ENCODE peak calls at places on chromosomes 6 and 20, in nine cellular contexts. R is HCT116, E is sigmoid colon, G is heart left ventricle, W is A549, T is IMR-90, B is testis, D is K562, A is spleen. Y is an unnamed sample. For H3K4me1, the result is how much of the 10 kb centered on the place peaks cover.

GRCh38 chr6:117265425-117266266 is at the start of gene VGLL2:
- DNase-seq in E (peak), W (no peak), T (peak), R (no peak), D (no peak), A (peak), G (no peak), B (peak), Y (peak)

GRCh38 chr6:84583784-84584183 is 180.6 kb downstream of the TBX18 start:
- DNase-seq in T (peak), B (no peak), G (no peak), D (no peak), A (no peak), W (no peak), R (no peak), E (no peak), Y (no peak)

GRCh38 chr20:57573893-57574292 is 13.0 kb downstream of the PCK1 start:
- DNase-seq in D (peak), W (no peak), T (no peak), G (no peak), R (no peak), A (peak), B (no peak), E (no peak), Y (no peak)

GRCh38 chr20:52410182-52410647 is 218.6 kb upstream of the ZFP64 start:
- DNase-seq in R (no peak), D (peak), T (peak), W (no peak), E (no peak), A (no peak), B (no peak), G (no peak), Y (no peak)

GRCh38 chr6:26536571-26537159 is 1.5 kb upstream of the HMGN4 start:
- DNase-seq in E (peak), G (no peak), D (no peak), A (no peak), R (no peak), T (peak), W (peak), B (peak), Y (no peak)

GRCh38 chr6:45786243-45786795 is 229.3 kb downstream of the CLIC5 start:
- DNase-seq in R (no peak), A (no peak), G (no peak), B (no peak), D (no peak), W (no peak), T (no peak), E (no peak), Y (no peak)

GRCh38 chr20:18012901-18013300 is 44.1 kb downstream of the MGME1 start:
- DNase-seq in G (no peak), A (peak), D (no peak), T (no peak), W (no peak), R (no peak), E (no peak), B (no peak), Y (no peak)

GRCh38 chr6:47413752-47414516 is 63.7 kb upstream of the CD2AP start:
- DNase-seq in T (peak), E (no peak), R (peak), G (peak), W (peak), A (no peak), D (peak), B (peak), Y (peak)

GRCh38 chr6:26234421-26235239 is 130.4 kb upstream of the BTN3A2 start:
- DNase-seq in B (peak), R (no peak), D (peak), A (peak), G (peak), E (peak), W (peak), T (peak), Y (peak)

GRCh38 chr20:49450281-49450707 is 32.2 kb downstream of the KCNB1 start:
- DNase-seq in E (no peak), G (no peak), D (no peak), B (no peak), W (no peak), R (no peak), T (no peak), A (no peak), Y (no peak)

GRCh38 chr6:44700422-44700821 is 312.9 kb downstream of the CDC5L start:
- DNase-seq in B (no peak), E (no peak), G (no peak), R (no peak), A (no peak), D (no peak), T (no peak), W (no peak), Y (no peak)

GRCh38 chr6:140264451-140264850 is 890.0 kb upstream of the CITED2 start:
- DNase-seq in T (peak), D (no peak), G (no peak), W (no peak), B (no peak), E (no peak), R (no peak), A (no peak), Y (no peak)

GRCh38 chr6:142846459-142846831 is 98.5 kb downstream of the HIVEP2 start:
- DNase-seq in W (no peak), A (no peak), D (no peak), R (no peak), G (no peak), T (peak), B (no peak), E (no peak), Y (no peak)

GRCh38 chr6:142844065-142844755 is 100.8 kb downstream of the HIVEP2 start:
- DNase-seq in D (no peak), W (no peak), T (peak), A (no peak), G (no peak), R (no peak), E (no peak), B (no peak), Y (no peak)

GRCh38 chr6:142845143-142845571 is 99.8 kb downstream of the HIVEP2 start:
- DNase-seq in A (no peak), W (no peak), B (no peak), R (no peak), E (no peak), G (no peak), T (no peak), D (no peak), Y (no peak)

GRCh38 chr6:142846883-142847287 is 98.1 kb downstream of the HIVEP2 start:
- DNase-seq in D (no peak), T (peak), R (no peak), G (peak), E (no peak), B (no peak), W (peak), A (no peak), Y (no peak)

GRCh38 chr6:142845624-142846458 is 99.1 kb downstream of the HIVEP2 start:
- DNase-seq in R (peak), G (peak), W (peak), B (peak), T (peak), E (peak), A (peak), D (no peak), Y (peak)
- H3K4me3 ChIP-seq in R (peak), G (peak), W (peak), B (no peak), T (peak), E (peak), A (no peak), D (no peak), Y (no peak)

DNA sequence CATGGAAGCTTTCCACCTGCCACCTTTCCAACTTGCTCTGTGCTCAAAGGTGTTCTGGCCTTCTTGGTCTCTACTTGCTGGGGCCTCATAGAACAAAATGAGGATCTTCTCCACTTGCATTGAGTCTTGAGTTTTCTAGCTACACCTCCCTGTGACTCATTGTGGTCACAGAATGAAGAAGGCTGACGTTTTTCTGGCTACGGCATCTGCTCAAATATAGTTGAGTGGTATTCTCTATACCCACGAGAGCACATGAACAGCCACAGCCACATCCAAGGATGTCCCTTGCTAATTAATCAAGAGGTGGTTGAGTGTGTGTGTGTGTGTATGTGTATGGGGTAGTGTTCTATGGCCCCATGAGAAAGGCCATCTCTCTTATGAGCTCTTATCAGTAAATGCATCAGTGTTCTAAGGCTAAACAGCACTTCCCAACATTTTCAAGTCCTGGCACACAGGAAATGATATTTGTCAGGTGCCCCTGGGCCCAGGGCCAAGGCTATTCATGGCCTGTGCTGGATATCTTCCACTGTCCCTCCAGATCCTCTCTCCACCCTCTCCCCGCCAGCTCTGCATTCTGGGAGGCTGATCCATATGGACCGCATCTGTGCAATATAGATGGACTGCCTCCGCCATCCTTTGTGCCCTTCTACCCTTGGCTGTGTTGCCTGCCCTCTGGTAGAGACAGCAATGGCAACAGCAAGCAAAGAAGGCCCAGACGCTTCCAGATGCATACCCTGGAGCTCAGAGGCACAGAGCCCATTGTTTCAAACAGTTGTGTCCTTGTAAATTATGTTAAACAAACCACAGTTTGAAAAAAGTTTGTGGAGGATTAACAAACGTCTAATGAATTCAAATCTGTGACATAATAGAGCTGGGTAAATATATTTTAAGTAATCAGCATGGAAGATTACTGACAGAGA is 150.2 kb downstream of the LRFN2 start:
- DNase-seq in R (no peak), G (no peak), W (no peak), D (no peak), T (no peak), A (no peak), B (no peak), E (no peak), Y (no peak)
- H3K4me1 ChIP-seq in R (under half), G (under half), W (under half), D (under half), T (under half), A (under half), B (under half), E (under half), Y (under half)

GRCh38 chr6:29727637-29728036 is 4.4 kb downstream of the HLA-F start:
- DNase-seq in A (no peak), B (no peak), D (no peak), G (no peak), W (no peak), E (no peak), R (no peak), T (no peak), Y (no peak)

GRCh38 chr6:29724937-29725869 is 2.0 kb downstream of the HLA-F start:
- DNase-seq in E (no peak), T (no peak), W (no peak), B (no peak), G (no peak), R (no peak), D (no peak), A (no peak), Y (no peak)

GRCh38 chr6:29725981-29726380 is 2.7 kb downstream of the HLA-F start:
- DNase-seq in A (no peak), G (no peak), T (no peak), B (no peak), W (no peak), D (no peak), R (no peak), E (no peak), Y (no peak)

GRCh38 chr6:29728173-29728879 is 5.1 kb downstream of the HLA-F start:
- DNase-seq in E (no peak), A (no peak), T (no peak), D (no peak), R (no peak), G (no peak), B (no peak), W (no peak), Y (no peak)

DNA sequence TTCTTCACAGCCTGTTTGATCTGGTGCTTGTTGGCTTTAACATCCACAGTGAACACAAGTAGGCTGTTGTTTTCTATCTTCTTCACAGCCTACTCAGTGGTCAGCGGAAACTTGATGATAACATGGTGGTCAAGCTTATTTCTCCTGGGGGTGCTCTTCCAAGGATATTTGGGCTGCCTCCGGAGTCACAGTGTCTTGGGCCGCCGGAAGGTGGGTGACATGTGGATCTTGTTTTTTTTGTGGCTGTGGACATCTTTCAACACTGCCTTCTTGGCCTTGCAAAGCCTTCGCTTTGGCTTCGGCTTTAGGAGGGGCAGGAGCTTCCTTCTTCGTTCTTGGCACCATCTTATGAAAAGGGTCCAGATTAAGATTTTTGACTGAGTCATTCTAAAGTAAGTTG is 3.6 kb downstream of the HLA-F start:
- DNase-seq in W (no peak), T (no peak), A (no peak), E (no peak), D (no peak), B (no peak), G (no peak), R (no peak), Y (no peak)
- TF ChIP-seq POLR2A in W (no peak), T (no peak), A (no peak), E (no peak), D (no peak), B (no peak), G (no peak), R (no peak), Y (no peak)

DNA sequence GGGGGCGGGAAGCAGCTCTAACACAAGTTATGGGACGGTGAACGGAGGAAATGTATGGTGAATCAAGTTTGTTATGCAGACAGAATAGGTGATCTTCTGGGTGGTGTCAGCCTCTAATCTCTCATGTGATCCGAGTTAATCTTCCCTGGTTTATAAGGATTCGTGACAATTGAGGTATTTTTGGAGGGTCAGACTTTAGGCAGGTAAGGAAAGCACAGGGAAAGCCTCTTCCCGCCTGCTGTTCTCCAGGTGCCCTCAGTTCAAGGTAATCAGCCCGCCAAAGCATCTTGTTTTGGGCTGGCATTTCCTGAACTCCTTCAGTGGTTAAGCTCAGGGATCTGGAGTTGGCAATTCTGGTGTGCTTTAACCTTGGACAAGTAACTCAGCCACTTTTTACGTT is 1.2 kb downstream of the CSTF1 start:
- DNase-seq in W (no peak), G (no peak), A (no peak), E (no peak), B (no peak), D (no peak), T (no peak), R (no peak), Y (no peak)
- H3K4me3 ChIP-seq in W (peak), G (peak), A (no peak), E (peak), B (no peak), D (peak), T (peak), R (peak), Y (peak)

DNA sequence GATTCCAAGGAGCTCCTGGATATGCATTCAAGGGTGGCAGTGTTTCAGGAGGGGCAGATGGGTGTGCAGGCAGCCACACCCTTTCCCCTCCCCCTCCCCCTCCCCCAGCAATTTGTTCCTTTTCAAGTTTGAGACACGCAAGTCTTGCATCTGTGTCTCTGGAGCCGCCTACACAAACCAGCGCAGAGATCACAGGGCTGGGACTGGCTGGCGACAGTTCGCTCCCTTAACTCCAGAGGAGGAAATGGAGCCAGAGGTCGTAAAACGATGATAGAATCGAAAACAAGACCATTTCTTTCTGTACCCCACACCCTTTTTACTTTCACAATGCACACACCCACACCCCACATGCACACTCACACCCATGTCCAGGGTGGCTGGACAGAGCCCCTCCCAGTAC is 163.1 kb downstream of the LY86 start:
- DNase-seq in R (peak), A (no peak), T (no peak), E (peak), B (no peak), D (peak), G (no peak), W (no peak), Y (no peak)
- H3K4me1 ChIP-seq in R (under half), A (half or more), T (under half), E (under half), B (under half), D (under half), G (under half), W (under half), Y (under half)

DNA sequence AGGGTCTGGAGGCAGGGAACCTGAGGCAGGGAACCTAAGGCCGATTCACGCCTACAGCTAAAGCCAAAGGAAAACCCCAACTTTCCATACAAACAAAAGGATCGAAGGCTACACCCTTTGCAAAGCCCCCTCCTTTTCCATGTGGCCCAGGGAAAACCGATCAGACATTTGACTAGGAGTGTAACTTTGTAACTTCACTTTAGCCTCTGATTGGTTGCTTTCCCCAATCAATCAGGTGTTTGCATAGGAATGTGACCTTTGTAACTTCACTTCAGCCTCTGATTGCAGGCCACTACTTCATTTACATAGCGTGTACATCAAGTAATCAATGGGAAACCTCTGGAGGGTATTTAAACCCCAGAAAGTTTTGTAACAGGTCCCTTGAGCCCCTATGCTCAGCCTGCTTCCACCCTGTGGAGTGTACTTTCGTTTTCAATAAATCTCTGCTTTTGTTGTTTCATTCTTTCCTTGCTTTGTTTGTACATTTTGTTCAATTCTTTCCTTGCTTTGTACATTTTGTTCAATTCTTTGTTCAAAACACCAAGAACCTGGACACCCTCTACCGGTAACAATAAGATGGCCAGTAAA is 43.3 kb downstream of the CHD6 start:
- DNase-seq in E (no peak), T (no peak), A (no peak), B (no peak), R (no peak), D (no peak), W (no peak), G (no peak), Y (no peak)
- TF ChIP-seq POLR2A in E (no peak), T (no peak), A (no peak), B (no peak), R (no peak), D (no peak), W (no peak), G (no peak), Y (no peak)

GRCh38 chr6:14876778-14877613 is 368.9 kb upstream of the JARID2 start:
- DNase-seq in A (no peak), E (no peak), W (peak), B (no peak), R (no peak), D (no peak), G (no peak), T (peak), Y (peak)
- H3K4me3 ChIP-seq in A (no peak), E (no peak), W (no peak), B (no peak), R (no peak), D (no peak), G (no peak), T (no peak), Y (no peak)

DNA sequence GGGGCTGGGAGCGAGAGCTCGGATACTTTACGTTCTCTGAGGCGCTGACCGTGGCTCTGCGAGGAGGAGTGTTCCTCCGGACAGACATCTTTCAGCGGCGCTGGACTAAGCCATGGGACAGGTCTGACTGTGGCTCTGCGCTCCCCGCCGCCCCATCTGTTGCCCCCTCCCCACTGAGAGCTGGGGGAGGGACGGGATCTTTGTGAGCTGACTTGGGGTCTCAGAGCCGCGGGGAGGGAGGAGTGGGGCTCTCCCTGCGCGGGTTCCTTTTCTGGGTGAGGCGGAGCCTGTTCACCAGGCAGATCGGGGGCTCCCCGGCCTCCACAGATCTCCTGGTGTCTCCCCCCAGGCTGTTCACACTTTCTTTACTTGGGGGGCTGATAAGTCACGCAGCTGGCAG is 11.3 kb upstream of the GATA5 start:
- DNase-seq in E (no peak), A (no peak), R (no peak), T (no peak), B (peak), D (no peak), G (no peak), W (no peak), Y (no peak)
- H3K4me1 ChIP-seq in E (under half), A (under half), R (under half), T (under half), B (under half), D (half or more), G (under half), W (under half), Y (under half)

GRCh38 chr20:2658414-2659354 is 5.3 kb downstream of the IDH3B start:
- DNase-seq in T (no peak), G (no peak), R (no peak), E (no peak), D (peak), W (peak), A (no peak), B (no peak), Y (no peak)
- TF ChIP-seq POLR2A in T (no peak), G (no peak), R (no peak), E (no peak), D (peak), W (no peak), A (no peak), B (no peak), Y (no peak)

DNA sequence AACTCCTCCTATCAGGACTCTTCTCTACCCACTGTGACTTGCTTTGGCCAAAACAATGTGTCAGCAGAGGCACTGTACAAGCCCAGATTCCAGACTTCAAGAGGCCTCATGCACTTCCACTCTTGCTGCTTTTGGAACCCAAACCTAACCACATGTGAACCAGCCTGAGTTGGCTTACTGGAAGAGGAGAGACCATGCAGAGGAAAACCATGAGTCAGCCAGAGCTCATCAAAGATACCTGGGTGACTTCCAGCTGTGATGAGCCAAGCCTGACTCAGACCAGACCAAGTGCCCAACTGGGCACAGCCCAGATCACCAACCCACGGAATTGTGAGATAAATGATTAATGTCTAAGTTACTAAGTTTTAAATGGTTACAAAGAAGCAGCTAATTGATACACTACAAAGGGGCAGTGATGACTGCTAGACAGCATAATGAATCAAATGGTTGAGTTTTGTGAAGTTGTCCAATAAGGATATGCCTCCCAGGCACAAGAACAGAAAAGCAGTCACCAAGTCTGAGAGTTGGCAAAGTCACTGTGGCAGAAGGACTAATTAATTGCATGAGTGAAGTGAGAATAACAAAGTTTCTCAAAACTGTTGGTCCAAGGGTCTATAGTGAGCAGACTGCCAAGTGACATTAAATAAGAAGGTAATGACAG is 16.1 kb upstream of the BEND6 start:
- DNase-seq in E (no peak), R (peak), G (no peak), W (peak), T (peak), A (no peak), B (no peak), D (no peak), Y (peak)
- H3K4me3 ChIP-seq in E (no peak), R (peak), G (no peak), W (no peak), T (no peak), A (no peak), B (no peak), D (no peak), Y (no peak)

Y was measured in body of pancreas.